ENCODE peak calls at places on chromosomes 16 and 17, in four cellular contexts. M is EL, H is WERI-Rb-1, L is HL-60. Q is an unnamed sample.
A peak's percentile ranks its signal among the peaks of the same experiment; 100 is the strongest.

GRCh38 chr16:25256821-25257503 is 683 bp downstream of the ZKSCAN2 start:
- DNase-seq in H (peak; percentile 26), L (no peak), M (peak; percentile 31), Q (peak; percentile 48)

GRCh38 chr16:48451323-48451722 is 66.1 kb upstream of the SIAH1 start:
- DNase-seq in M (no peak), L (no peak), H (no peak), Q (no peak)

GRCh38 chr17:77281904-77282367 is 141.2 kb downstream of the SEC14L1 start:
- DNase-seq in L (no peak), M (no peak), H (peak; percentile 69), Q (peak; percentile 73)

GRCh38 chr17:82249896-82250581 is 21.2 kb downstream of the SLC16A3 start:
- DNase-seq in M (no peak), H (no peak), L (no peak), Q (no peak)

GRCh38 chr16:49767998-49768397 is 87.9 kb downstream of the ZNF423 start:
- DNase-seq in M (no peak), H (peak; percentile 37), L (no peak), Q (no peak)

GRCh38 chr16:88058817-88059216 is 107.6 kb downstream of the BANP start:
- DNase-seq in M (no peak), H (no peak), L (no peak), Q (no peak)

GRCh38 chr16:86375370-86375769 is 135.0 kb upstream of the FOXF1 start:
- DNase-seq in M (peak; percentile 81), H (no peak), L (no peak), Q (no peak)

GRCh38 chr16:4639899-4640509 is 15.4 kb downstream of the MGRN1 start:
- DNase-seq in L (no peak), H (no peak), M (peak; percentile 41), Q (no peak)

GRCh38 chr17:62895256-62895649 is 70.8 kb upstream of the TANC2 start:
- DNase-seq in L (no peak), M (no peak), H (no peak), Q (no peak)

GRCh38 chr17:80123791-80124190 is 22.4 kb downstream of the GAA start:
- DNase-seq in H (peak; percentile 16), M (no peak), L (no peak), Q (no peak)

GRCh38 chr16:13343981-13344380 is 442.6 kb downstream of the SHISA9 start:
- DNase-seq in M (no peak), H (no peak), L (no peak), Q (no peak)

GRCh38 chr17:27644586-27644985 is 13.6 kb downstream of the LGALS9 start:
- DNase-seq in M (no peak), H (peak; percentile 32), L (no peak), Q (no peak)

GRCh38 chr17:8398980-8399379 is 1.4 kb upstream of the RNF222 start:
- DNase-seq in M (no peak), L (no peak), H (no peak), Q (no peak)